ENCODE peak calls at places on chromosomes 16 and 17, in four cellular contexts. One of them, this sample, is unnamed.

GRCh38 chr16:80803341-80804060 is 897 bp downstream of the CDYL2 start:
- ATAC-seq in right cardiac atrium: peak; percentile 30
- ATAC-seq in stimulated activated effector memory CD8-positive, alpha-beta T cell treated with anti-CD3 and anti-CD28 coated beads, Interleukin-12 subunit alpha, Interleukin-12 subunit beta, amount 100 ng/mL, for 72 hours: peak; percentile 14
- ATAC-seq in CD4-positive, alpha-beta T cell: peak; percentile 47
- ATAC-seq in this sample: no peak

GRCh38 chr17:46072998-46073397 is 73.9 kb downstream of the STH start:
- ATAC-seq in right cardiac atrium: no peak
- ATAC-seq in stimulated activated effector memory CD8-positive, alpha-beta T cell treated with anti-CD3 and anti-CD28 coated beads, Interleukin-12 subunit alpha, Interleukin-12 subunit beta, amount 100 ng/mL, for 72 hours: no peak
- ATAC-seq in CD4-positive, alpha-beta T cell: no peak
- ATAC-seq in this sample: peak; percentile 46

GRCh38 chr17:16406742-16407674 is 8.4 kb upstream of the TRPV2 start:
- ATAC-seq in right cardiac atrium: peak; percentile 84
- ATAC-seq in stimulated activated effector memory CD8-positive, alpha-beta T cell treated with anti-CD3 and anti-CD28 coated beads, Interleukin-12 subunit alpha, Interleukin-12 subunit beta, amount 100 ng/mL, for 72 hours: no peak
- ATAC-seq in CD4-positive, alpha-beta T cell: no peak
- ATAC-seq in this sample: peak; percentile 51

GRCh38 chr16:22054847-22055590 is 37.3 kb upstream of the VWA3A start:
- ATAC-seq in right cardiac atrium: no peak
- ATAC-seq in stimulated activated effector memory CD8-positive, alpha-beta T cell treated with anti-CD3 and anti-CD28 coated beads, Interleukin-12 subunit alpha, Interleukin-12 subunit beta, amount 100 ng/mL, for 72 hours: peak; percentile 93
- ATAC-seq in CD4-positive, alpha-beta T cell: no peak
- ATAC-seq in this sample: no peak

GRCh38 chr16:81650982-81651562 is 128.0 kb upstream of the PLCG2 start:
- ATAC-seq in right cardiac atrium: peak; percentile 93
- ATAC-seq in stimulated activated effector memory CD8-positive, alpha-beta T cell treated with anti-CD3 and anti-CD28 coated beads, Interleukin-12 subunit alpha, Interleukin-12 subunit beta, amount 100 ng/mL, for 72 hours: no peak
- ATAC-seq in CD4-positive, alpha-beta T cell: no peak
- ATAC-seq in this sample: peak; percentile 88

GRCh38 chr17:48101012-48101720 is at the start of gene CBX1:
- ATAC-seq in right cardiac atrium: peak; percentile 99
- ATAC-seq in stimulated activated effector memory CD8-positive, alpha-beta T cell treated with anti-CD3 and anti-CD28 coated beads, Interleukin-12 subunit alpha, Interleukin-12 subunit beta, amount 100 ng/mL, for 72 hours: peak; percentile 98
- ATAC-seq in CD4-positive, alpha-beta T cell: peak; percentile 94
- ATAC-seq in this sample: peak; percentile 97

GRCh38 chr17:65029605-65030308 is 26.8 kb downstream of the GNA13 start:
- ATAC-seq in right cardiac atrium: no peak
- ATAC-seq in stimulated activated effector memory CD8-positive, alpha-beta T cell treated with anti-CD3 and anti-CD28 coated beads, Interleukin-12 subunit alpha, Interleukin-12 subunit beta, amount 100 ng/mL, for 72 hours: no peak
- ATAC-seq in CD4-positive, alpha-beta T cell: no peak
- ATAC-seq in this sample: no peak

GRCh38 chr17:76957600-76958464 is 89.6 kb downstream of the MGAT5B start:
- ATAC-seq in right cardiac atrium: no peak
- ATAC-seq in stimulated activated effector memory CD8-positive, alpha-beta T cell treated with anti-CD3 and anti-CD28 coated beads, Interleukin-12 subunit alpha, Interleukin-12 subunit beta, amount 100 ng/mL, for 72 hours: no peak
- ATAC-seq in CD4-positive, alpha-beta T cell: no peak
- ATAC-seq in this sample: no peak

GRCh38 chr16:10511829-10512228 is 68.6 kb downstream of the EMP2 start:
- ATAC-seq in right cardiac atrium: no peak
- ATAC-seq in stimulated activated effector memory CD8-positive, alpha-beta T cell treated with anti-CD3 and anti-CD28 coated beads, Interleukin-12 subunit alpha, Interleukin-12 subunit beta, amount 100 ng/mL, for 72 hours: peak; percentile 99
- ATAC-seq in CD4-positive, alpha-beta T cell: no peak
- ATAC-seq in this sample: no peak

GRCh38 chr16:3067929-3068288 is 2.5 kb downstream of the IL32 start:
- ATAC-seq in right cardiac atrium: no peak
- ATAC-seq in stimulated activated effector memory CD8-positive, alpha-beta T cell treated with anti-CD3 and anti-CD28 coated beads, Interleukin-12 subunit alpha, Interleukin-12 subunit beta, amount 100 ng/mL, for 72 hours: no peak
- ATAC-seq in CD4-positive, alpha-beta T cell: peak; percentile 21
- ATAC-seq in this sample: no peak

GRCh38 chr17:39598047-39598481 is 9.7 kb downstream of the NEUROD2 start:
- ATAC-seq in right cardiac atrium: no peak
- ATAC-seq in stimulated activated effector memory CD8-positive, alpha-beta T cell treated with anti-CD3 and anti-CD28 coated beads, Interleukin-12 subunit alpha, Interleukin-12 subunit beta, amount 100 ng/mL, for 72 hours: no peak
- ATAC-seq in CD4-positive, alpha-beta T cell: no peak
- ATAC-seq in this sample: no peak

GRCh38 chr17:77553459-77554066 is 404.9 kb upstream of the TNRC6C start:
- ATAC-seq in right cardiac atrium: no peak
- ATAC-seq in stimulated activated effector memory CD8-positive, alpha-beta T cell treated with anti-CD3 and anti-CD28 coated beads, Interleukin-12 subunit alpha, Interleukin-12 subunit beta, amount 100 ng/mL, for 72 hours: no peak
- ATAC-seq in CD4-positive, alpha-beta T cell: no peak
- ATAC-seq in this sample: no peak

GRCh38 chr17:80826955-80827645 is 164.5 kb upstream of the CHMP6 start:
- ATAC-seq in right cardiac atrium: peak; percentile 62
- ATAC-seq in stimulated activated effector memory CD8-positive, alpha-beta T cell treated with anti-CD3 and anti-CD28 coated beads, Interleukin-12 subunit alpha, Interleukin-12 subunit beta, amount 100 ng/mL, for 72 hours: peak; percentile 24
- ATAC-seq in CD4-positive, alpha-beta T cell: peak; percentile 46
- ATAC-seq in this sample: peak; percentile 77

GRCh38 chr16:57113042-57113453 is 20.7 kb downstream of the CPNE2 start:
- ATAC-seq in right cardiac atrium: no peak
- ATAC-seq in stimulated activated effector memory CD8-positive, alpha-beta T cell treated with anti-CD3 and anti-CD28 coated beads, Interleukin-12 subunit alpha, Interleukin-12 subunit beta, amount 100 ng/mL, for 72 hours: peak; percentile 31
- ATAC-seq in CD4-positive, alpha-beta T cell: no peak
- ATAC-seq in this sample: no peak

GRCh38 chr16:25198021-25198420 is 18.7 kb upstream of the AQP8 start:
- ATAC-seq in right cardiac atrium: no peak
- ATAC-seq in stimulated activated effector memory CD8-positive, alpha-beta T cell treated with anti-CD3 and anti-CD28 coated beads, Interleukin-12 subunit alpha, Interleukin-12 subunit beta, amount 100 ng/mL, for 72 hours: no peak
- ATAC-seq in CD4-positive, alpha-beta T cell: no peak
- ATAC-seq in this sample: no peak

GRCh38 chr16:28917095-28917494 is 7.9 kb downstream of the RABEP2 start:
- ATAC-seq in right cardiac atrium: no peak
- ATAC-seq in stimulated activated effector memory CD8-positive, alpha-beta T cell treated with anti-CD3 and anti-CD28 coated beads, Interleukin-12 subunit alpha, Interleukin-12 subunit beta, amount 100 ng/mL, for 72 hours: no peak
- ATAC-seq in CD4-positive, alpha-beta T cell: no peak
- ATAC-seq in this sample: no peak

GRCh38 chr16:1792836-1793577 is 498 bp downstream of the IGFALS start:
- ATAC-seq in right cardiac atrium: no peak
- ATAC-seq in stimulated activated effector memory CD8-positive, alpha-beta T cell treated with anti-CD3 and anti-CD28 coated beads, Interleukin-12 subunit alpha, Interleukin-12 subunit beta, amount 100 ng/mL, for 72 hours: no peak
- ATAC-seq in CD4-positive, alpha-beta T cell: no peak
- ATAC-seq in this sample: no peak

GRCh38 chr17:65047939-65048338 is 8.6 kb downstream of the GNA13 start:
- ATAC-seq in right cardiac atrium: peak; percentile 44
- ATAC-seq in stimulated activated effector memory CD8-positive, alpha-beta T cell treated with anti-CD3 and anti-CD28 coated beads, Interleukin-12 subunit alpha, Interleukin-12 subunit beta, amount 100 ng/mL, for 72 hours: no peak
- ATAC-seq in CD4-positive, alpha-beta T cell: peak; percentile 35
- ATAC-seq in this sample: peak; percentile 62

GRCh38 chr16:75378616-75379015 is 54.7 kb downstream of the CFDP1 start:
- ATAC-seq in right cardiac atrium: no peak
- ATAC-seq in stimulated activated effector memory CD8-positive, alpha-beta T cell treated with anti-CD3 and anti-CD28 coated beads, Interleukin-12 subunit alpha, Interleukin-12 subunit beta, amount 100 ng/mL, for 72 hours: no peak
- ATAC-seq in CD4-positive, alpha-beta T cell: no peak
- ATAC-seq in this sample: no peak

GRCh38 chr17:69858460-69858859 is 216.6 kb upstream of the KCNJ16 start:
- ATAC-seq in right cardiac atrium: no peak
- ATAC-seq in stimulated activated effector memory CD8-positive, alpha-beta T cell treated with anti-CD3 and anti-CD28 coated beads, Interleukin-12 subunit alpha, Interleukin-12 subunit beta, amount 100 ng/mL, for 72 hours: no peak
- ATAC-seq in CD4-positive, alpha-beta T cell: no peak
- ATAC-seq in this sample: no peak

GRCh38 chr17:45793999-45794540 is 9.9 kb downstream of the CRHR1 start:
- ATAC-seq in right cardiac atrium: no peak
- ATAC-seq in stimulated activated effector memory CD8-positive, alpha-beta T cell treated with anti-CD3 and anti-CD28 coated beads, Interleukin-12 subunit alpha, Interleukin-12 subunit beta, amount 100 ng/mL, for 72 hours: no peak
- ATAC-seq in CD4-positive, alpha-beta T cell: no peak
- ATAC-seq in this sample: no peak

GRCh38 chr17:62968445-62968923 is 2.4 kb downstream of the TANC2 start:
- ATAC-seq in right cardiac atrium: peak; percentile 68
- ATAC-seq in stimulated activated effector memory CD8-positive, alpha-beta T cell treated with anti-CD3 and anti-CD28 coated beads, Interleukin-12 subunit alpha, Interleukin-12 subunit beta, amount 100 ng/mL, for 72 hours: peak; percentile 62
- ATAC-seq in CD4-positive, alpha-beta T cell: peak; percentile 56
- ATAC-seq in this sample: peak; percentile 27

GRCh38 chr16:2704166-2704982 is 15.7 kb downstream of the PRSS27 start:
- ATAC-seq in right cardiac atrium: no peak
- ATAC-seq in stimulated activated effector memory CD8-positive, alpha-beta T cell treated with anti-CD3 and anti-CD28 coated beads, Interleukin-12 subunit alpha, Interleukin-12 subunit beta, amount 100 ng/mL, for 72 hours: no peak
- ATAC-seq in CD4-positive, alpha-beta T cell: no peak
- ATAC-seq in this sample: no peak

GRCh38 chr17:40448639-40449261 is 5.5 kb downstream of the IGFBP4 start:
- ATAC-seq in right cardiac atrium: no peak
- ATAC-seq in stimulated activated effector memory CD8-positive, alpha-beta T cell treated with anti-CD3 and anti-CD28 coated beads, Interleukin-12 subunit alpha, Interleukin-12 subunit beta, amount 100 ng/mL, for 72 hours: no peak
- ATAC-seq in CD4-positive, alpha-beta T cell: no peak
- ATAC-seq in this sample: no peak

GRCh38 chr17:80960037-80960796 is 31.4 kb upstream of the CHMP6 start:
- ATAC-seq in right cardiac atrium: peak; percentile 27
- ATAC-seq in stimulated activated effector memory CD8-positive, alpha-beta T cell treated with anti-CD3 and anti-CD28 coated beads, Interleukin-12 subunit alpha, Interleukin-12 subunit beta, amount 100 ng/mL, for 72 hours: no peak
- ATAC-seq in CD4-positive, alpha-beta T cell: no peak
- ATAC-seq in this sample: no peak

GRCh38 chr17:50258647-50259483 is 15.4 kb upstream of the TMEM92 start:
- ATAC-seq in right cardiac atrium: peak; percentile 6
- ATAC-seq in stimulated activated effector memory CD8-positive, alpha-beta T cell treated with anti-CD3 and anti-CD28 coated beads, Interleukin-12 subunit alpha, Interleukin-12 subunit beta, amount 100 ng/mL, for 72 hours: no peak
- ATAC-seq in CD4-positive, alpha-beta T cell: no peak
- ATAC-seq in this sample: peak; percentile 46

GRCh38 chr17:82875418-82875856 is 35.6 kb upstream of the ZNF750 start:
- ATAC-seq in right cardiac atrium: no peak
- ATAC-seq in stimulated activated effector memory CD8-positive, alpha-beta T cell treated with anti-CD3 and anti-CD28 coated beads, Interleukin-12 subunit alpha, Interleukin-12 subunit beta, amount 100 ng/mL, for 72 hours: no peak
- ATAC-seq in CD4-positive, alpha-beta T cell: no peak
- ATAC-seq in this sample: no peak

GRCh38 chr17:77602883-77603640 is 355.4 kb upstream of the TNRC6C start:
- ATAC-seq in right cardiac atrium: no peak
- ATAC-seq in stimulated activated effector memory CD8-positive, alpha-beta T cell treated with anti-CD3 and anti-CD28 coated beads, Interleukin-12 subunit alpha, Interleukin-12 subunit beta, amount 100 ng/mL, for 72 hours: no peak
- ATAC-seq in CD4-positive, alpha-beta T cell: no peak
- ATAC-seq in this sample: peak; percentile 1

GRCh38 chr16:75287708-75288107 is 36.3 kb upstream of the BCAR1 start:
- ATAC-seq in right cardiac atrium: peak; percentile 10
- ATAC-seq in stimulated activated effector memory CD8-positive, alpha-beta T cell treated with anti-CD3 and anti-CD28 coated beads, Interleukin-12 subunit alpha, Interleukin-12 subunit beta, amount 100 ng/mL, for 72 hours: no peak
- ATAC-seq in CD4-positive, alpha-beta T cell: no peak
- ATAC-seq in this sample: no peak

GRCh38 chr16:10601444-10602401 is 21.3 kb upstream of the EMP2 start:
- ATAC-seq in right cardiac atrium: peak; percentile 75
- ATAC-seq in stimulated activated effector memory CD8-positive, alpha-beta T cell treated with anti-CD3 and anti-CD28 coated beads, Interleukin-12 subunit alpha, Interleukin-12 subunit beta, amount 100 ng/mL, for 72 hours: no peak
- ATAC-seq in CD4-positive, alpha-beta T cell: no peak
- ATAC-seq in this sample: peak; percentile 55

GRCh38 chr17:78174332-78174869 is 6.0 kb downstream of the SYNGR2 start:
- ATAC-seq in right cardiac atrium: peak; percentile 68
- ATAC-seq in stimulated activated effector memory CD8-positive, alpha-beta T cell treated with anti-CD3 and anti-CD28 coated beads, Interleukin-12 subunit alpha, Interleukin-12 subunit beta, amount 100 ng/mL, for 72 hours: no peak
- ATAC-seq in CD4-positive, alpha-beta T cell: no peak
- ATAC-seq in this sample: peak; percentile 76

GRCh38 chr16:67459858-67460144 is 21.2 kb downstream of the ATP6V0D1 start:
- ATAC-seq in right cardiac atrium: peak; percentile 67
- ATAC-seq in stimulated activated effector memory CD8-positive, alpha-beta T cell treated with anti-CD3 and anti-CD28 coated beads, Interleukin-12 subunit alpha, Interleukin-12 subunit beta, amount 100 ng/mL, for 72 hours: no peak
- ATAC-seq in CD4-positive, alpha-beta T cell: no peak
- ATAC-seq in this sample: peak; percentile 52

GRCh38 chr16:81655474-81656162 is 123.5 kb upstream of the PLCG2 start:
- ATAC-seq in right cardiac atrium: no peak
- ATAC-seq in stimulated activated effector memory CD8-positive, alpha-beta T cell treated with anti-CD3 and anti-CD28 coated beads, Interleukin-12 subunit alpha, Interleukin-12 subunit beta, amount 100 ng/mL, for 72 hours: no peak
- ATAC-seq in CD4-positive, alpha-beta T cell: no peak
- ATAC-seq in this sample: no peak